ENCODE peak calls at places on chromosomes 7 and 10, in eight cellular contexts. E is ovary; I is uterus; U is CD4-positive, CD25-positive, alpha-beta regulatory T cell; R is tibial artery; Y is GM12878; H is fibroblast of lung; A is Panc1. P is an unnamed sample.

GRCh38 chr10:48307584-48307983 is 1.1 kb downstream of the MAPK8 start:
- DNase-seq in I (no peak), Y (no peak), H (no peak), U (no peak), R (no peak), A (no peak), E (no peak), P (no peak)

GRCh38 chr7:40946549-40946948 is 756.3 kb downstream of the INHBA start:
- DNase-seq in I (no peak), R (no peak), U (no peak), Y (no peak), A (no peak), E (no peak), H (no peak), P (no peak)

GRCh38 chr10:110644598-110645462 is 694 bp downstream of the RBM20 start:
- DNase-seq in A (no peak), H (no peak), E (no peak), R (no peak), I (no peak), Y (no peak), U (no peak), P (no peak)

GRCh38 chr7:957418-958220 is 3.1 kb upstream of the ADAP1 start:
- DNase-seq in A (no peak), H (no peak), U (no peak), Y (no peak), I (no peak), R (peak; percentile 79), E (no peak), P (peak; percentile 49)

GRCh38 chr10:118729641-118730258 is 25.0 kb downstream of the CACUL1 start:
- DNase-seq in U (peak; percentile 28), E (no peak), R (no peak), H (no peak), I (no peak), Y (peak; percentile 45), A (no peak), P (no peak)

GRCh38 chr10:107440741-107441140 is 276.2 kb upstream of the SORCS1 start:
- DNase-seq in Y (no peak), E (no peak), H (no peak), U (no peak), I (no peak), R (no peak), A (no peak), P (no peak)

GRCh38 chr7:69864283-69864682 is 266.0 kb downstream of the AUTS2 start:
- DNase-seq in A (no peak), I (no peak), U (no peak), Y (no peak), E (no peak), H (no peak), R (no peak), P (no peak)

GRCh38 chr10:77313066-77313750 is 324.4 kb downstream of the KCNMA1 start:
- DNase-seq in E (no peak), A (no peak), R (no peak), H (peak; percentile 42), Y (no peak), U (no peak), I (no peak), P (no peak)

GRCh38 chr7:13279854-13280435 is 592.5 kb downstream of the ARL4A start:
- DNase-seq in I (no peak), A (no peak), E (no peak), Y (no peak), R (no peak), U (peak; percentile 17), H (peak; percentile 55), P (no peak)

GRCh38 chr10:14325325-14325955 is 5.3 kb downstream of the FRMD4A start:
- DNase-seq in Y (no peak), R (no peak), A (peak; percentile 8), U (peak; percentile 11), I (no peak), E (no peak), H (peak; percentile 28), P (peak; percentile 22)

DNA sequence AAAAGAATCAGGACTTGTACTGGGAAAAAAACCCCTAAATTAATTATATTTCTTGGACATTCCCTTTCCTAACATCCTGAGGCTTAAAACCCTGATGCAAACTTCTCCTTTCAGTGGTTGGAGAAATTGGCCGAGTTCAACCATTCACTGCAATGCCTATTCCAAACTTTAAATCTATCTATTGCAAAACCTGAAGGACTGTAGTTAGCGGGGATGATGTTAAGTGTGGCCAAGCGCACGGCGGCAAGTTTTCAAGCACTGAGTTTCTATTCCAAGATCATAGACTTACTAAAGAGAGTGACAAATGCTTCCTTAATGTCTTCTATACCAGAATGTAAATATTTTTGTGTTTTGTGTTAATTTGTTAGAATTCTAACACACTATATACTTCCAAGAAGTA is 6.6 kb downstream of the EMX2 start:
- DNase-seq in Y (no peak), A (no peak), U (no peak), H (no peak), R (no peak), I (peak; percentile 49), E (no peak), P (no peak)
- H3K4me3 ChIP-seq in Y (no peak overlapping the region), A (no peak overlapping the region), U (no peak overlapping the region), H (no peak overlapping the region), R (no peak overlapping the region), I (peak overlapping the region; percentile 77), E (no peak overlapping the region), P (no peak overlapping the region)

DNA sequence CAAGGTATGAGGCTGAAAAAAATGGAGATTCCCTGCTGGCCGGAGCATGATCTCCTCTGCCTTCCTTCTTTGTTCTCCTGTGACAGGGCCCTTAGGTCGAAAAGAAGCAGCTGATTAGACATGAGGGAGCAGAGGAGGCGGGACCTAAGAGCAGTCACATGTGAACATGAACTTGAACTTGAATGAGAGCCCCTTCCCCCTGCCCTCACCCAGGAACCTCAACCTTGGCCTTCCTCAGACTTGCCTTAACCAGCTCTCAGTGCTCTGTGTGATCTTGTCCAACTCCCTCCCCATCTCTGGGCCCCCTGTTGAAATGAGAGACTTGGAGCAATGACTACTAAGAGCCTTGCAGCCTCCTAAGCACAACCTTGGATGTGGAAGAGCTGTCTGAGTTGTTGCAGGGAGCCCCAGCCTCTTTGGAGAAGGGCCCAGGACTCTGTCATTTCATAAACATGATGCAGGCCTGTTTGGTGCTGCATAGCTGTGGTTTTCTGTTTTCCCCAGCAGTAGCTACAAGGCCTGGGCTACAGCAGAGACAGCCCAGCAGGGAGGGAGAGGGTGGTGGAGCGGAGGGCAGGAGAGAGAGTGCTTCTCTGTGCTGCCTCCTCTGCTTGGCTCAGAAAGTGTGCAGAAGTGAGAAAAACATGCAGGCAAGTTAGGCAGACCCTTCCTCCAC is 124.0 kb upstream of the ZMIZ1 start:
- DNase-seq in E (peak; percentile 83), A (no peak), R (peak; percentile 74), Y (no peak), H (peak; percentile 99), I (peak; percentile 84), U (no peak), P (peak; percentile 40)
- H3K27ac ChIP-seq in E (no peak overlapping the region), A (no peak overlapping the region), R (no peak overlapping the region), Y (no peak overlapping the region), H (peak overlapping the region; percentile 2), I (peak overlapping the region; percentile 76), U (no peak overlapping the region), P (peak overlapping the region; percentile 55)

DNA sequence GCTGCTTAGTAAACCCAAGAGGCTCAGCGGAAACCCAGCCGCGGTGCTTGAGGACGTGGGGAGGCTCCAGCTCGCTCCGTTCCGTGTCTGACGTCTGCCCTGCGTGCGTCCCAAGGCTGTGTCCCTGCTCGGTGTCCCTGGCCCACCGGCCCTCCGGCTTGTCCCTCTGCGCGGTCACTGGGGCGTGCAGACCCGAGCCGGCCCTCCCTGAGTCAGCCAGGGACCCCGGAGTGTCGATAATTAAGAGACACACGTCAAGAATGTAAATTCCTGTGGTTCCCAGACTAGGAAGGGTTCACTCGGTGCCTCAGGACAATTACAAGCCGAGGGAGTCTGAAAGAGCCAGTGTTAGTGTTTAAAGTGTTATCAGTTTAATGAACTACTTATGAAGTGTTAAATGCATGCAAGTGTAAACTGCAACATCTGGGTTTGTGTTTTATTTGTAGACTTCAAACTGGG is 99.0 kb downstream of the WDR11 start:
- DNase-seq in H (peak; percentile 11), U (no peak), E (peak; percentile 31), I (no peak), Y (no peak), A (no peak), R (no peak), P (no peak)
- H3K4me3 ChIP-seq in H (peak overlapping the region; percentile 17), U (no peak overlapping the region), E (no peak overlapping the region), I (no peak overlapping the region), Y (no peak overlapping the region), A (peak overlapping the region; percentile 39), R (peak overlapping the region; percentile 56), P (peak overlapping the region; percentile 62)

GRCh38 chr10:46541017-46541661 is 15.3 kb downstream of the GPRIN2 start:
- DNase-seq in Y (no peak), H (no peak), A (no peak), R (peak; percentile 67), E (no peak), I (peak; percentile 17), U (no peak), P (peak; percentile 37)

GRCh38 chr10:46538155-46538554 is 18.3 kb downstream of the GPRIN2 start:
- DNase-seq in I (no peak), A (no peak), R (no peak), Y (no peak), H (no peak), E (no peak), U (no peak), P (no peak)

GRCh38 chr10:46540412-46541016 is 15.9 kb downstream of the GPRIN2 start:
- DNase-seq in E (no peak), U (no peak), A (no peak), H (no peak), I (peak; percentile 8), Y (no peak), R (peak; percentile 52), P (no peak)

GRCh38 chr10:46538723-46539426 is 17.6 kb downstream of the GPRIN2 start:
- DNase-seq in A (no peak), U (no peak), R (no peak), Y (no peak), I (no peak), E (no peak), H (no peak), P (no peak)

GRCh38 chr10:46539596-46540411 is 16.7 kb downstream of the GPRIN2 start:
- DNase-seq in E (no peak), H (peak; percentile 51), Y (no peak), I (peak; percentile 1), U (no peak), A (no peak), R (peak; percentile 54), P (no peak)
- H3K27ac ChIP-seq in E (no peak overlapping the region), H (peak overlapping the region; percentile 29), Y (no peak overlapping the region), I (no peak overlapping the region), U (no peak overlapping the region), A (peak overlapping the region; percentile 80), R (peak overlapping the region; percentile 24), P (no peak overlapping the region)

GRCh38 chr10:95832216-95833037 is 75.3 kb upstream of the CC2D2B start:
- DNase-seq in A (no peak), H (no peak), I (no peak), E (no peak), Y (peak; percentile 99), U (peak; percentile 74), R (no peak), P (no peak)
- H3K4me3 ChIP-seq in A (no peak overlapping the region), H (no peak overlapping the region), I (no peak overlapping the region), E (no peak overlapping the region), Y (no peak overlapping the region), U (peak overlapping the region; percentile 65), R (no peak overlapping the region), P (no peak overlapping the region)

DNA sequence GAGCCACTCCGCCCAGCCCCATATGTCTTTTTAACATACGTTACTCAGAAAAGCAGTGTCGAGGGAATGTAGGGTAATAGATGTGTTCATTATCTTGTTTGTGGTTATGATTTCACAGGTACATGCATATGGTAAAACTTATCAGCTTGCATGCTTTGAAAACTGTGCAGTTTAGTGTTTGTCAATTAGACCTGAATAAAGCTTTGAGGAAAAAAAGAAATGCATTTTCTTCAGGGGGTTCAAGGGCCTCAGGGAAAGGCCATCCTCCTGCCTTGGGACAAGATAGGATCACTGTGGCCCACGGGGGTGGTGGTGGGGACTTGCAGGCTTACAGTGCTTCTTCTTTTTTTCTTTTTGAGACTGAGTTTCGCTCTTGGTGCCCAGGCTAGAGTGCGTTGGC is 16.0 kb upstream of the C10orf95 start:
- DNase-seq in U (no peak), A (no peak), R (no peak), H (no peak), E (no peak), Y (no peak), I (no peak), P (no peak)
- H3K27ac ChIP-seq in U (no peak overlapping the region), A (no peak overlapping the region), R (no peak overlapping the region), H (no peak overlapping the region), E (no peak overlapping the region), Y (no peak overlapping the region), I (no peak overlapping the region), P (no peak overlapping the region)